ENCODE peak calls at places on chromosomes 12 and 14, in five cellular contexts. U is activated CD4-positive, alpha-beta T cell treated with anti-CD3 and anti-CD28 coated beads for 48 hours; T is IMR-90; A is HuH-7; J is CD4-positive, alpha-beta memory T cell. Q is an unnamed sample.

GRCh38 chr14:93742761-93743160 is 45.5 kb downstream of the PRIMA1 start:
- DNase-seq in U (no peak), A (no peak), J (no peak), T (no peak), Q (no peak)

GRCh38 chr12:15978431-15978950 is 67.4 kb downstream of the DERA start:
- DNase-seq in A (no peak), J (no peak), U (no peak), T (peak), Q (no peak)

GRCh38 chr14:50944647-50945413 is 547 bp upstream of the PYGL start:
- DNase-seq in J (peak), U (peak), T (peak), A (peak), Q (no peak)

GRCh38 chr12:123106640-123107359 is 44.1 kb downstream of the PITPNM2 start:
- DNase-seq in A (no peak), J (peak), U (peak), T (no peak), Q (no peak)

GRCh38 chr12:114416028-114416427 is 10.1 kb upstream of the TBX5 start:
- DNase-seq in T (no peak), U (no peak), J (no peak), A (no peak), Q (no peak)

GRCh38 chr12:1351926-1352325 is 242.5 kb downstream of the FBXL14 start:
- DNase-seq in T (peak), U (no peak), A (no peak), J (no peak), Q (no peak)

GRCh38 chr12:69910739-69911138 is 85.7 kb downstream of the MYRFL start:
- DNase-seq in J (no peak), U (no peak), A (no peak), T (no peak), Q (no peak)

GRCh38 chr12:70691018-70691672 is 53.9 kb upstream of the PTPRB start:
- DNase-seq in J (no peak), U (no peak), T (peak), A (no peak), Q (no peak)

GRCh38 chr12:122840580-122841513 is 5.6 kb downstream of the HIP1R start:
- DNase-seq in A (no peak), J (no peak), T (no peak), U (no peak), Q (no peak)

GRCh38 chr14:22168092-22168955 is 420.7 kb downstream of the DAD1 start:
- DNase-seq in T (peak), U (no peak), J (no peak), A (peak), Q (no peak)

GRCh38 chr12:9692909-9693308 is 23.4 kb downstream of the CLEC2D start:
- DNase-seq in J (no peak), A (no peak), U (no peak), T (no peak), Q (no peak)

GRCh38 chr12:120071493-120072020 is 45.0 kb downstream of the RAB35 start:
- DNase-seq in U (no peak), J (no peak), A (no peak), T (no peak), Q (no peak)

Q was measured in NCI-H187 treated with DMSO at 0.1 percent for 48 hours.